ENCODE peak calls at places on chromosomes 7 and 10, in ten cellular contexts. Y, D, T, P, G, M, X, J, F and C are unnamed samples.

GRCh38 chr7:98810166-98810802 is 59.5 kb downstream of the TMEM130 start:
- DNase-seq in Y (peak), D (no peak), T (no peak), P (no peak), G (no peak), M (no peak), X (no peak), J (no peak), F (no peak), C (no peak)

GRCh38 chr7:102125127-102125561 is 161.5 kb upstream of the SH2B2 start:
- DNase-seq in Y (no peak), D (no peak), T (peak), P (no peak), G (peak), M (no peak), X (peak), J (peak), F (no peak), C (no peak)

GRCh38 chr10:44997105-44997748 is 3.5 kb upstream of the ZNF22 start:
- DNase-seq in Y (no peak), D (no peak), T (no peak), P (no peak), G (no peak), M (no peak), X (no peak), J (no peak), F (no peak), C (no peak)

GRCh38 chr7:30785786-30786185 is 14.6 kb downstream of the MINDY4 start:
- DNase-seq in Y (no peak), D (no peak), T (no peak), P (no peak), G (no peak), M (no peak), X (no peak), J (no peak), F (no peak), C (no peak)

GRCh38 chr10:10259013-10259412 is 758.7 kb upstream of the CELF2 start:
- DNase-seq in Y (no peak), D (no peak), T (no peak), P (no peak), G (no peak), M (no peak), X (no peak), J (peak), F (no peak), C (no peak)

GRCh38 chr7:31707089-31707488 is 20.1 kb downstream of the PPP1R17 start:
- DNase-seq in Y (no peak), D (no peak), T (no peak), P (no peak), G (no peak), M (no peak), X (no peak), J (no peak), F (no peak), C (no peak)

GRCh38 chr10:44397476-44398225 is 12.8 kb upstream of the CXCL12 start:
- DNase-seq in Y (no peak), D (no peak), T (peak), P (no peak), G (no peak), M (no peak), X (no peak), J (no peak), F (no peak), C (no peak)

GRCh38 chr7:97639036-97639435 is 92.8 kb upstream of the TAC1 start:
- DNase-seq in Y (no peak), D (no peak), T (no peak), P (no peak), G (no peak), M (peak), X (no peak), J (peak), F (no peak), C (no peak)

GRCh38 chr7:71465741-71466189 is 333.8 kb downstream of the GALNT17 start:
- DNase-seq in Y (no peak), D (no peak), T (no peak), P (no peak), G (no peak), M (no peak), X (no peak), J (peak), F (no peak), C (no peak)

GRCh38 chr10:34716958-34717357 is 98.1 kb downstream of the PARD3 start:
- DNase-seq in Y (no peak), D (no peak), T (no peak), P (peak), G (no peak), M (no peak), X (no peak), J (no peak), F (no peak), C (peak)

GRCh38 chr7:16874061-16874460 is 7.7 kb downstream of the AGR3 start:
- DNase-seq in Y (no peak), D (no peak), T (no peak), P (no peak), G (no peak), M (no peak), X (no peak), J (no peak), F (no peak), C (no peak)

GRCh38 chr7:78264105-78264504 is 465.5 kb downstream of the PHTF2 start:
- DNase-seq in Y (no peak), D (no peak), T (no peak), P (no peak), G (no peak), M (no peak), X (no peak), J (no peak), F (no peak), C (peak)

GRCh38 chr7:140261522-140261921 is 84.7 kb upstream of the KDM7A start:
- DNase-seq in Y (no peak), D (no peak), T (no peak), P (no peak), G (no peak), M (no peak), X (no peak), J (no peak), F (no peak), C (no peak)

GRCh38 chr10:126669188-126669587 is 1.3 kb downstream of the C10orf90 start:
- DNase-seq in Y (no peak), D (no peak), T (no peak), P (no peak), G (no peak), M (no peak), X (no peak), J (no peak), F (no peak), C (no peak)

GRCh38 chr10:121655254-121656142 is 57.3 kb upstream of the FGFR2 start:
- DNase-seq in Y (no peak), D (no peak), T (no peak), P (no peak), G (no peak), M (no peak), X (no peak), J (no peak), F (no peak), C (no peak)

GRCh38 chr7:92446869-92447238 is 428 bp upstream of the GATAD1 start:
- DNase-seq in Y (no peak), D (no peak), T (no peak), P (no peak), G (no peak), M (no peak), X (no peak), J (no peak), F (no peak), C (no peak)

GRCh38 chr10:116101616-116102015 is 171.4 kb downstream of the GFRA1 start:
- DNase-seq in Y (no peak), D (peak), T (no peak), P (no peak), G (no peak), M (no peak), X (no peak), J (no peak), F (no peak), C (no peak)

GRCh38 chr10:46525177-46525823 is 31.2 kb downstream of the GPRIN2 start:
- DNase-seq in Y (no peak), D (peak), T (peak), P (no peak), G (peak), M (peak), X (peak), J (no peak), F (no peak), C (peak)

GRCh38 chr10:127649642-127650041 is 87.3 kb upstream of the FOXI2 start:
- DNase-seq in Y (no peak), D (no peak), T (no peak), P (no peak), G (no peak), M (no peak), X (no peak), J (peak), F (no peak), C (no peak)

GRCh38 chr7:41885078-41885477 is 182.2 kb upstream of the INHBA start:
- DNase-seq in Y (no peak), D (no peak), T (peak), P (no peak), G (no peak), M (no peak), X (peak), J (no peak), F (no peak), C (no peak)

GRCh38 chr10:23158370-23158769 is 33.7 kb upstream of the PTF1A start:
- DNase-seq in Y (peak), D (peak), T (peak), P (no peak), G (peak), M (peak), X (peak), J (peak), F (peak), C (peak)

GRCh38 chr7:26052721-26053120 is 99.3 kb upstream of the NFE2L3 start:
- DNase-seq in Y (no peak), D (no peak), T (no peak), P (no peak), G (peak), M (no peak), X (no peak), J (no peak), F (no peak), C (no peak)

GRCh38 chr7:29801929-29802328 is 4.4 kb upstream of the WIPF3 start:
- DNase-seq in Y (no peak), D (no peak), T (no peak), P (no peak), G (no peak), M (no peak), X (no peak), J (no peak), F (no peak), C (no peak)

GRCh38 chr7:39429421-39429820 is 136.8 kb upstream of the YAE1 start:
- DNase-seq in Y (no peak), D (no peak), T (no peak), P (no peak), G (no peak), M (no peak), X (no peak), J (no peak), F (no peak), C (no peak)

GRCh38 chr7:53191836-53192443 is 156.5 kb downstream of the POM121L12 start:
- DNase-seq in Y (no peak), D (no peak), T (no peak), P (no peak), G (no peak), M (no peak), X (no peak), J (no peak), F (no peak), C (no peak)

GRCh38 chr7:21941570-21942224 is 4.0 kb downstream of the CDCA7L start:
- DNase-seq in Y (no peak), D (no peak), T (peak), P (peak), G (no peak), M (no peak), X (peak), J (no peak), F (no peak), C (peak)

GRCh38 chr7:74134117-74134539 is 40.0 kb upstream of the EIF4H start:
- DNase-seq in Y (no peak), D (no peak), T (no peak), P (peak), G (no peak), M (no peak), X (peak), J (no peak), F (no peak), C (peak)

GRCh38 chr7:76338298-76339084 is 20.3 kb downstream of the YWHAG start:
- DNase-seq in Y (no peak), D (no peak), T (no peak), P (no peak), G (no peak), M (no peak), X (no peak), J (no peak), F (no peak), C (no peak)

GRCh38 chr7:116097365-116098009 is 66.9 kb upstream of the TFEC start:
- DNase-seq in Y (no peak), D (peak), T (peak), P (no peak), G (peak), M (no peak), X (peak), J (no peak), F (no peak), C (peak)

GRCh38 chr7:33185786-33186185 is 56.4 kb downstream of the BBS9 start:
- DNase-seq in Y (peak), D (peak), T (peak), P (no peak), G (peak), M (peak), X (peak), J (no peak), F (peak), C (peak)

GRCh38 chr10:109977382-109977806 is 30.4 kb upstream of the ADD3 start:
- DNase-seq in Y (no peak), D (no peak), T (peak), P (no peak), G (no peak), M (no peak), X (no peak), J (no peak), F (no peak), C (no peak)

GRCh38 chr7:143279186-143280098 is 5.3 kb upstream of the TMEM139 start:
- DNase-seq in Y (no peak), D (peak), T (peak), P (no peak), G (peak), M (peak), X (peak), J (no peak), F (no peak), C (no peak)

GRCh38 chr10:33315891-33316290 is 18.6 kb downstream of the NRP1 start:
- DNase-seq in Y (no peak), D (no peak), T (no peak), P (no peak), G (no peak), M (no peak), X (peak), J (no peak), F (no peak), C (no peak)

GRCh38 chr10:12130237-12130872 is 878 bp downstream of the SEC61A2 start:
- DNase-seq in Y (peak), D (peak), T (peak), P (peak), G (peak), M (peak), X (peak), J (peak), F (peak), C (peak)

GRCh38 chr7:34838329-34838728 is 180.3 kb downstream of the NPSR1 start:
- DNase-seq in Y (peak), D (no peak), T (no peak), P (no peak), G (no peak), M (no peak), X (no peak), J (no peak), F (no peak), C (no peak)

GRCh38 chr7:80453699-80454340 is 58.0 kb downstream of the GNAT3 start:
- DNase-seq in Y (peak), D (no peak), T (peak), P (no peak), G (peak), M (no peak), X (peak), J (no peak), F (no peak), C (peak)